ENCODE peak calls at places on chromosomes 7 and 10, in four cellular contexts. O, Y, W and M are unnamed samples.

GRCh38 chr7:44750424-44750823 is 1.8 kb downstream of the ZMIZ2 start:
- DNase-seq in O (no peak), Y (no peak), W (no peak), M (no peak)

GRCh38 chr10:70560511-70560931 is 42.0 kb downstream of the PRF1 start:
- DNase-seq in O (no peak), Y (no peak), W (no peak), M (no peak)

GRCh38 chr7:6306471-6306870 is 34.0 kb upstream of the CYTH3 start:
- DNase-seq in O (no peak), Y (no peak), W (no peak), M (no peak)

GRCh38 chr10:23914641-23915040 is 294.3 kb upstream of the KIAA1217 start:
- DNase-seq in O (no peak), Y (no peak), W (no peak), M (no peak)

GRCh38 chr10:26214004-26214403 is 2.6 kb upstream of the GAD2 start:
- DNase-seq in O (no peak), Y (no peak), W (no peak), M (no peak)

GRCh38 chr7:26153823-26154783 is 2.1 kb downstream of the NFE2L3 start:
- DNase-seq in O (no peak), Y (peak), W (peak), M (no peak)

GRCh38 chr7:35728412-35729060 is 33.6 kb upstream of the HERPUD2 start:
- DNase-seq in O (no peak), Y (peak), W (no peak), M (no peak)

GRCh38 chr7:22166928-22167327 is 190.0 kb downstream of the RAPGEF5 start:
- DNase-seq in O (no peak), Y (no peak), W (no peak), M (no peak)

GRCh38 chr7:50805425-50806130 is 22.9 kb upstream of the GRB10 start:
- DNase-seq in O (no peak), Y (no peak), W (no peak), M (no peak)

GRCh38 chr10:72564596-72564995 is 61.3 kb downstream of the MICU1 start:
- DNase-seq in O (no peak), Y (peak), W (peak), M (no peak)

GRCh38 chr10:102540023-102540422 is 36.3 kb downstream of the SUFU start:
- DNase-seq in O (no peak), Y (peak), W (no peak), M (no peak)